ENCODE peak calls at places on chromosomes 13 and 19, in five cellular contexts. V is lower lobe of right lung, M is pancreas, X is neural progenitor cell, H is lung. D is an unnamed sample. For H3K4me1, the result is how much of the 10 kb centered on the place peaks cover.

GRCh38 chr19:38228005-38228377 is 4.0 kb upstream of the DPF1 start:
- DNase-seq in V (no peak), M (no peak), X (peak), H (no peak), D (no peak)

GRCh38 chr13:42807236-42807635 is 25.9 kb downstream of the FAM216B start:
- DNase-seq in V (no peak), M (no peak), X (no peak), H (no peak), D (no peak)

GRCh38 chr13:58855283-58855682 is 1223.7 kb downstream of the PCDH17 start:
- DNase-seq in V (no peak), M (no peak), X (no peak), H (no peak), D (no peak)

GRCh38 chr19:48244289-48244688 is 11.4 kb downstream of the CARD8 start:
- DNase-seq in V (no peak), M (no peak), X (no peak), H (no peak), D (no peak)

GRCh38 chr19:14325863-14326262 is 55.4 kb upstream of the ADGRE5 start:
- DNase-seq in V (no peak), M (no peak), X (no peak), H (no peak), D (no peak)

GRCh38 chr19:48627211-48627864 is 8.0 kb downstream of the SPHK2 start:
- DNase-seq in V (no peak), M (no peak), X (no peak), H (no peak), D (peak)

GRCh38 chr13:110531671-110532083 is 29.8 kb downstream of the RAB20 start:
- DNase-seq in V (peak), M (no peak), X (no peak), H (no peak), D (no peak)

GRCh38 chr19:12365094-12365371 is 450 bp downstream of the ZNF442 start:
- DNase-seq in V (no peak), M (no peak), X (no peak), H (no peak), D (no peak)

GRCh38 chr13:30857018-30857417 is 49.1 kb upstream of the MEDAG start:
- DNase-seq in V (no peak), M (no peak), X (no peak), H (no peak), D (no peak)

DNA sequence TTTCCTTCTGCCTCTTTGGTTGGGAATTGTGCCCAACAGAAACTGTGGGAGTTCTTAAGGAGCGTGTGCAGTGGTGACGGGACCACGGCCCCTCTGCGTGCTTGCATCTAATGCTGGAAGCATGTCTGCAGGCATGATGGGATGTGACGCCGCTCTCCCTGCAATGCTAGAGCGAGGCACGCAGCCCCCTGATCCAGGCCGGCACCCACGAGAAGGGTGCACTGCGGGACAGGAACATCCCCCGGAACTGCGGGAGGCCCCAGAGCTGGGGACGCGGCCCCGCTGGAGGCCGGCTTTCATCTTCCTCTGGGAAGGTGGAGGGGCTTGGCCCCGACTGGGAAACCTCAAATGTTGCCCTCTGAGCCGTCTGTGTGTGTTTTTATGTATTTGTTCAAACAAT is 32.7 kb downstream of the TMEM255B start:
- DNase-seq in V (no peak), M (no peak), X (no peak), H (no peak), D (peak)
- H3K27ac ChIP-seq in V (no peak), M (no peak), X (no peak), H (no peak), D (no peak)

DNA sequence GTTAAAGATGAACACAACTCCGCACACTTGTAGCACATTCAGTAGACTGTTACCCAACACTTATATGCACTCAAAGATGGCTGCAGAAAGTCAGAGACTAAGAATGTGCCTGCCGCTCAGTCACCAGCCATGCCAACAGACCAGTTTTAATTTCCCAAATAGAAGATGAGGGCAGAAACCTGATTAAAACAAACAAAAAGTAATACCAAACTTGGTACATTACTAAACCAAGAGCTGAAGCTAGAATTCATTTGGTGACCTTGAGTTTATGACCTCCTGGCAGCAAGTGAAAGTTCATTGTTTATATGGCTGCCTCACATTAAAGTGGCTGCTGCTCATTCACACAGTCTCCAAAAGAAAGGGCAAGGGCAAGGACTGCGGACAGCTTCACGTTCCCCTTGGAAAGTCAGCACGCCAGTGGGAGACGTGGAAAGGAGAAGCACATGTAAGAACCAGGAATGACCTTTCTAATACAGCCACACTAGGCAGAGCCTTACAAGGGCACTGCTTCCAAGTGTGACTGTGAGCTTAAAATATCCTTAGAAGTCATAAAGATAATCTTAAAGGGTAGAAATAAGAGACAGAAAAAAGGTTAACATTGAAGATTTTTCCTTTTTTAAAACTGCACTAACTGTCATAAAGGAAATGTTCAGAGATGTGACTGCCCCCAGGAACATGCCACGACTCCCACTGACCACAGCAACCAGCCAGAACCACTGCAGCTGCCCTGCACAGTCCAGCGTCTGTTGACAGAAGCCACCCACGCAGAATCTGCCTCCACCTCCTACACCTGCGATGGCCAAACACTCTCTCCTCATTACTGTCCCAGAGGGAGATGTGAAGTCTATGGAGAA is 73.5 kb downstream of the STK24 start:
- DNase-seq in V (no peak), M (no peak), X (no peak), H (no peak), D (peak)
- H3K4me3 ChIP-seq in V (no peak), M (no peak), X (no peak), H (no peak), D (no peak)

GRCh38 chr13:106378263-106378662 is 157.2 kb downstream of the EFNB2 start:
- DNase-seq in V (no peak), M (no peak), X (no peak), H (no peak), D (no peak)
- H3K4me1 ChIP-seq in V (under half), M (under half), X (under half), H (under half), D (under half)

GRCh38 chr19:3695986-3696659 is 4.1 kb downstream of the PIP5K1C start:
- DNase-seq in V (no peak), M (no peak), X (no peak), H (no peak), D (no peak)
- H3K27ac ChIP-seq in V (no peak), M (no peak), X (no peak), H (no peak), D (no peak)

DNA sequence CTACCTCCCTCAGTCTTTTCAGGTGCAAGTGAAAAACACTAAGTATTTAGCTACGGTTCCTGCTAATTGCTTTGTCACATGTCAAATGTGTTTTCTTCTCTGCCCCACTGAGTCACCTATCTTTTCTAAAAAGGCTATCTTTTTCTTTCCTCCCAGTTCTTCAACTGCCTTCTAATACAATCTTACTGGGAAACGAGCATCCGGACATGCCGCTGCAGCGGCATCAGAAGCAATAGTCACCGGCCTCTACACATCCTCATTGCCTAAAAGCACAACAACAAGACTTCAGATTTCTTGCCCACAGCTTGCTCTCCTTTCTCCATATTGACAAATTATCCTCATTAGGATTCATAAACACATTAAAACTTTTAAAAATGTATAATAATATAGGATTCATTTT is 1.2 kb downstream of the PCDH9 start:
- DNase-seq in V (no peak), M (no peak), X (no peak), H (no peak), D (no peak)
- H3K4me3 ChIP-seq in V (peak), M (peak), X (peak), H (no peak), D (peak)

DNA sequence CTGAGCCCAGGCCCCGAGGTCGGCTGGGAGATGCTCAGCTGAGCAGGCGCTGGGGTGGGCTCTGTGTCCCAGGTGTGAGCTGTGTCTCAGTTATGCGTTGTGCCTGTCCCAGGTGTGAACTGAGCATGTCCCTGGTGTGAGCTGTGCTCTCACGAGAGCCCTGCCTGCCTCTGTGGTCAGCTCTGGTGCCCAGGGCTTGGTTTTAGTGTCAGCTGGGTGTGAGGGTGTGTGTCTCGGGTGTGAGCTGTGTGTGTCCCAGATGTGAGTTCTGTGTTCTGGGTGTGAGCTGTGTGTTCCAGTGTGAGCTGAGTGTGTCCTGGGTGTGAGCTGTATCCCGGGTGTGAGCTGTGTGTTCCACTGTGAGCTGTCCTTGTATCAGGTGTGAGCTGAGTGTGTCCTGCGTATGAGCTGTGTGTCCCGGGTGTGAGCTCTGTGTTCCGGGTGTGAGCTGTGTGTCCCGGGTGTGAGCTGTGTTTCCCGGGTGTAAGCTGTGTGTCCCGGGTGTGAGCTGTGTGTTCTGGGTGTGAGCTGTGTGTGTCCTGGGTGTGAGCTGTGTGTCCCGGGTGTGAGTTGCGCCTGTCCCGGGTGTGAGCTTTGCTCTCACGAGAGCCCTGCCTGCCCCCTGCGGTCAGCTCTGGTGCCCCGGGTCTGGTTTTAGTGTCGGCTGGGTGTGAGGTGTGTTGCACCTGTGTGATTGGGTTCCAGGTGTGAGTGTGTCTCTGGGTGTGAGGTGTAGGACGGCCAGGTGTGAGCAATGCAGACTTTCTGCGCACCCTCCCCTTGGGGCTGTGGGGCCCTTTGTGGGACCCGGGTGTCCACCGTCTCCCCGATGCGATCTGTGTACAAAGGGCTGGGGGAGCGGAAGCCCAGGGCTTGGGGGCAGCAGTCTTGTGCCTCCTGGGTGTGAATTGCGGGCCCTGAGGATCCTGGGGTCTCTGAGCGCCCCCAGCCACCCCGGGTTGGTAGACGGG is 7.1 kb upstream of the PEAK3 start:
- DNase-seq in V (no peak), M (no peak), X (no peak), H (no peak), D (no peak)
- H3K4me1 ChIP-seq in V (under half), M (under half), X (under half), H (under half), D (under half)